ENCODE peak calls at places on chromosomes 1 and 21, in four cellular contexts. S is ovary, A is foreskin fibroblast, H is AG10803. D is an unnamed sample.
A peak's percentile ranks its signal among the peaks of the same experiment; 100 is the strongest.

GRCh38 chr1:44239337-44239960 is 26.2 kb downstream of the DMAP1 start:
- DNase-seq in S (peak; percentile 42), A (peak; percentile 57), H (peak; percentile 45), D (peak; percentile 40)

GRCh38 chr1:33876970-33877680 is 13.2 kb downstream of the HMGB4 start:
- DNase-seq in S (no peak), A (peak; percentile 57), H (peak; percentile 98), D (peak; percentile 91)

GRCh38 chr1:228089520-228090380 is 7.2 kb downstream of the ARF1 start:
- DNase-seq in S (peak; percentile 21), A (no peak), H (no peak), D (no peak)

GRCh38 chr1:33970148-33970825 is 106.4 kb downstream of the HMGB4 start:
- DNase-seq in S (no peak), A (no peak), H (no peak), D (no peak)

GRCh38 chr21:45867041-45867630 is 114.4 kb upstream of the COL6A1 start:
- DNase-seq in S (no peak), A (no peak), H (no peak), D (no peak)

GRCh38 chr1:14140800-14141526 is 441.0 kb downstream of the PRDM2 start:
- DNase-seq in S (peak; percentile 58), A (no peak), H (peak; percentile 44), D (no peak)

GRCh38 chr21:45948576-45949141 is 32.9 kb upstream of the COL6A1 start:
- DNase-seq in S (no peak), A (no peak), H (no peak), D (no peak)

GRCh38 chr1:116628448-116628847 is 39.1 kb downstream of the IGSF3 start:
- DNase-seq in S (no peak), A (no peak), H (no peak), D (no peak)

GRCh38 chr1:100882622-100883186 is 11.9 kb downstream of the EXTL2 start:
- DNase-seq in S (no peak), A (no peak), H (no peak), D (no peak)

GRCh38 chr1:27380766-27381733 is 2.1 kb downstream of the CD164L2 start:
- DNase-seq in S (no peak), A (no peak), H (no peak), D (no peak)

GRCh38 chr1:173628888-173629287 is 6.2 kb upstream of the TEX50 start:
- DNase-seq in S (no peak), A (no peak), H (peak; percentile 1), D (no peak)

GRCh38 chr1:228045871-228046270 is 36.6 kb upstream of the ARF1 start:
- DNase-seq in S (no peak), A (no peak), H (no peak), D (no peak)

GRCh38 chr1:182297312-182297711 is 94.3 kb downstream of the GLUL start:
- DNase-seq in S (no peak), A (no peak), H (no peak), D (no peak)

GRCh38 chr1:115475901-115476300 is 137.9 kb upstream of the NGF start:
- DNase-seq in S (no peak), A (no peak), H (no peak), D (no peak)

GRCh38 chr1:111597433-111597832 is 22.2 kb upstream of the RAP1A start:
- DNase-seq in S (no peak), A (peak; percentile 20), H (peak; percentile 77), D (no peak)

GRCh38 chr1:25469177-25469576 is 38.5 kb downstream of the MACO1 start:
- DNase-seq in S (no peak), A (peak; percentile 56), H (peak; percentile 18), D (peak; percentile 41)

GRCh38 chr1:11053758-11054137 is 6.1 kb downstream of the SRM start:
- DNase-seq in S (peak; percentile 45), A (no peak), H (no peak), D (no peak)

GRCh38 chr1:234781241-234782056 is 171.5 kb upstream of the IRF2BP2 start:
- DNase-seq in S (no peak), A (no peak), H (no peak), D (no peak)

GRCh38 chr1:84037758-84038611 is 39.1 kb upstream of the TTLL7 start:
- DNase-seq in S (no peak), A (no peak), H (no peak), D (no peak)

GRCh38 chr1:92874987-92875386 is 43.1 kb downstream of the RPL5 start:
- DNase-seq in S (no peak), A (no peak), H (no peak), D (no peak)

GRCh38 chr1:31019401-31019800 is 46.1 kb downstream of the PUM1 start:
- DNase-seq in S (no peak), A (no peak), H (no peak), D (no peak)

DNA sequence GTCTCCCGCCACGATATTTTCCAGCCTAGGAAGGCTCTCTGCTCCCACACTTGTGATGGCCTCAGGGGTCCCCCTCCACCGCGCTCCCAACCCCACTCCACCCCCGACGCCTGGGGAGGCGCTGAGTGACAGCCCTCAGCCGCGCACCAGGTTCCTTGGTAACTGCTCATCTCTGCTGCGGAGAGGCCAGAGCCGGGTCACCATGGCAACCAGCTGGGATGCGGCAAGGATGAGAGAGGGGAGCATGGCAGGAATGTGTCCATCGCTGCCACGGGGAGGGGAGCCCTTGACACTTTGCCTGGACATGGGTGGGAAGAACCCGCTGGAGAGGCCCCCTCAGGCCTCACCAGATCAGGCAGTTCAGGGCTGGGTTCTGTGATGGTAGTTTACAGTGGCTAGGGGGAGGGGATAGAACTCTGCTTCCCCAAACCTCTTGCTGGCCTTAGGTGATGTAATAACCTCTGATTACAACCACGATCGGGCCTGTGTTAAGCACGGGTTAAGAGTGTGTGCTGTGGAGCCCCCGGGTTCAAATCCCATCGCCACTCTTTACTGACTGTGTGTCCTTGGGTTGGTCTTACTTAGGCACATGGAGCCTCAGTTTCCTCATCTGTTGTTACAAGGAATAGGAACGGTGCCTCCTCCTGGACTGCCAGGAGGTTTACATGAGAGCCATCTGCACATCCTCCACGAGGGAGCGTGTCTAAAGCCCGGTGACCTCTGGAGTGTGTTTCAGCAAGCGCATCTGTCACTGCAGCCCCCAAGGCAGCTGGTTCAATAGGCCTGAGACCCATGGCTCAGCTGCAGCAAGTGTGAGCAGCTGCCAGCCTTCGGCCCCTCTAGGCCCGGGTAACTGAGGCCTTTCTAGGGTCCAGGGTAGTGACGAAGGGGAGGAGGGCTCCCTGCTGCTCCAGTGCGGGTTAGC is 6.3 kb downstream of the KIF17 start:
- DNase-seq in S (no peak), A (no peak), H (no peak), D (no peak)
- TF ChIP-seq CTCF in S (no peak), A (no peak), H (no peak), D (no peak)

DNA sequence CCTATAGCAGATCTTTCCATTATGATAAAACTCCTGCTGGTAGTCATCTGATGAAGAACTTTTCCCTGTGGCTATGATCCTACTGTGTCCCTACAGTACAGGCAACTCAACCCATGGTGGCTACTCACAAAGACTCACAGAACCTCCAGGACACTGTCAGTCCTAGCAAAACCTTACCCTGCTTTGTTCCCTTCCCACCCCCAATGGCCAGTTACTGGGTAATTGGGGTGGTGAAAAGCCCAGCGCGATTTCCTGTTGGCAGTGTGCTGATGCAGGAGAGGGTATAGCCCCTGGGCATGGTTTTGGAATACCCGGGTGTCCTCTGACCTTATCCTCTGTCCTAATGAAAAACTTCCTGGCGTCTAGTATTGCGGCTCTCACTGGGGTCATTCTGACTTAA is 538 bp upstream of the RGL1 start:
- DNase-seq in S (peak; percentile 39), A (no peak), H (no peak), D (no peak)
- H3K4me3 ChIP-seq in S (peak overlapping the region; percentile 54), A (peak overlapping the region; percentile 90), H (peak overlapping the region; percentile 76), D (peak overlapping the region; percentile 75)

DNA sequence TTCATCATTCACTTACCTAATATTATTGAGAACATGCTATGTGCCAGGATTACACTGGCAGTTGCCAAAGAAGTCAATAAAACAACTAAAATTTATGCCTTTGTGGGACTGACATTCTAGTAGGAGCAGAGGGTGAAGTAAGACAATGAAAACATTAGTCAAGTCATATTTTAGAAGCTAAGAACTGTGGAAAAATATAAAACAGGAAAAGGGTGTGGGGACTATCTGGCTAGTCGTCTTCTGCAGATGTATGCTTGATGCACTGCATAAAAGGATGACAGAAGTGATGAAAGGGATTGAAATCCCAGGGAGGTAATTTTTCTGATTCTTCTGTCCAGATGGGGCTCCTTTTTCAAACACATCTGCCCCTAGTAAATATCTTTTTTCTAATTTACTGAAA is 706.2 kb downstream of the ADGRL2 start:
- DNase-seq in S (no peak), A (no peak), H (no peak), D (no peak)
- TF ChIP-seq CTCF in S (no peak), A (no peak), H (no peak), D (no peak)

GRCh38 chr1:1080122-1080753 is 6.1 kb upstream of the RNF223 start:
- DNase-seq in S (peak; percentile 65), A (no peak), H (peak; percentile 64), D (no peak)
- H3K4me3 ChIP-seq in S (peak overlapping the region; percentile 16), A (peak overlapping the region; percentile 26), H (peak overlapping the region; percentile 29), D (no peak overlapping the region)

GRCh38 chr1:15523922-15524282 is at the start of gene CASP9:
- DNase-seq in S (no peak), A (no peak), H (no peak), D (no peak)

GRCh38 chr1:15526021-15526489 is 593 bp upstream of the DNAJC16 start:
- DNase-seq in S (peak; percentile 51), A (no peak), H (no peak), D (no peak)

GRCh38 chr1:15524283-15525042 is 448 bp upstream of the CASP9 start:
- DNase-seq in S (peak; percentile 100), A (peak; percentile 97), H (peak; percentile 98), D (peak; percentile 99)

GRCh38 chr1:15525043-15525958 is 1.3 kb upstream of the CASP9 start:
- DNase-seq in S (peak; percentile 48), A (no peak), H (no peak), D (peak; percentile 18)

GRCh38 chr1:15526490-15527339 is at the start of gene DNAJC16:
- DNase-seq in S (peak; percentile 99), A (peak; percentile 100), H (peak; percentile 100), D (peak; percentile 100)
- TF ChIP-seq CTCF in S (no peak), A (peak; percentile 29), H (peak; percentile 51), D (peak; percentile 38)